ENCODE peak calls at places on chromosomes 3 and 15, in four cellular contexts. N is uterus, O is body of pancreas, Y is A549. E is an unnamed sample.

GRCh38 chr3:168647582-168647981 is 551.9 kb upstream of the GOLIM4 start:
- DNase-seq in N (no peak), O (no peak), Y (no peak), E (no peak)

GRCh38 chr3:101999177-101999778 is 150.0 kb downstream of the NFKBIZ start:
- DNase-seq in N (no peak), O (no peak), Y (no peak), E (no peak)

GRCh38 chr3:157128771-157129671 is 30.9 kb downstream of the CCNL1 start:
- DNase-seq in N (no peak), O (peak), Y (peak), E (no peak)

GRCh38 chr3:170414202-170414663 is 4.4 kb upstream of the CLDN11 start:
- DNase-seq in N (peak), O (peak), Y (peak), E (no peak)

GRCh38 chr15:64151727-64152506 is at the start of gene SNX22:
- DNase-seq in N (no peak), O (peak), Y (no peak), E (no peak)

GRCh38 chr3:156643729-156644389 is 30.5 kb upstream of the TIPARP start:
- DNase-seq in N (no peak), O (no peak), Y (no peak), E (no peak)

GRCh38 chr3:71585126-71585525 is 1.6 kb upstream of the FOXP1 start:
- DNase-seq in N (no peak), O (peak), Y (no peak), E (no peak)

GRCh38 chr3:72234394-72234793 is 449.4 kb upstream of the PROK2 start:
- DNase-seq in N (peak), O (peak), Y (no peak), E (no peak)

GRCh38 chr3:26015752-26016151 is 225.9 kb downstream of the OXSM start:
- DNase-seq in N (no peak), O (no peak), Y (no peak), E (no peak)
- TF ChIP-seq CTCF in N (no peak), O (no peak), Y (no peak), E (no peak)

GRCh38 chr15:32864841-32865240 is 147.0 kb downstream of the GREM1 start:
- DNase-seq in N (no peak), O (no peak), Y (no peak), E (no peak)

GRCh38 chr15:32859996-32860395 is 142.2 kb downstream of the GREM1 start:
- DNase-seq in N (no peak), O (no peak), Y (no peak), E (no peak)

GRCh38 chr15:32859246-32859645 is 141.4 kb downstream of the GREM1 start:
- DNase-seq in N (no peak), O (no peak), Y (no peak), E (no peak)

GRCh38 chr15:32864051-32864450 is 146.2 kb downstream of the GREM1 start:
- DNase-seq in N (no peak), O (no peak), Y (no peak), E (no peak)

DNA sequence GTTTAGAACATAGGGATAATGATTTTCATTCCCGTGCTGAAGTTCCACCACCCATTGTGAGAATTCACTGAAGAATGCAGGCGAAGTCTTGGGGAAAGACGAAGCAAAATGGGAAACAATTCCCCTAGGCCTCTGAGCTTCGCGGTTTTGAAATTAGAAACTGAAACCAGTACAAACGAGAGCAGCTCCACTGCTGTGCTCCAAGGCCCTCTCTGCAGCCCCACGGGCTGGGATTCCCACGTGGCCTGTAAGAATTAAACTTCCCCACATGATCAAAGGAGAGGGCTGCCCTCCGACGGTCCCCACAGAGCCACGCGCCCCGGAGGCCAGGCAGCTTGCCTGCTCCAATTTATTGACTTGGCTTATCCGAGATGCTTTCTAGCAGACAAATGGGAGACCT is 143.9 kb downstream of the GREM1 start:
- DNase-seq in N (no peak), O (peak), Y (no peak), E (no peak)
- H3K4me3 ChIP-seq in N (no peak), O (no peak), Y (no peak), E (no peak)

GRCh38 chr15:28895566-28895965 is 9.8 kb downstream of the APBA2 start:
- DNase-seq in N (no peak), O (no peak), Y (no peak), E (no peak)
- TF ChIP-seq POLR2A in N (no peak), O (no peak), Y (no peak), E (no peak)

GRCh38 chr15:70159397-70160009 is 61.8 kb upstream of the TLE3 start:
- DNase-seq in N (no peak), O (peak), Y (no peak), E (no peak)

GRCh38 chr15:70158309-70158995 is 60.7 kb upstream of the TLE3 start:
- DNase-seq in N (no peak), O (no peak), Y (no peak), E (no peak)

GRCh38 chr15:70158996-70159355 is 61.3 kb upstream of the TLE3 start:
- DNase-seq in N (no peak), O (no peak), Y (no peak), E (no peak)

GRCh38 chr15:70160267-70160666 is 62.5 kb upstream of the TLE3 start:
- DNase-seq in N (no peak), O (no peak), Y (no peak), E (peak)

DNA sequence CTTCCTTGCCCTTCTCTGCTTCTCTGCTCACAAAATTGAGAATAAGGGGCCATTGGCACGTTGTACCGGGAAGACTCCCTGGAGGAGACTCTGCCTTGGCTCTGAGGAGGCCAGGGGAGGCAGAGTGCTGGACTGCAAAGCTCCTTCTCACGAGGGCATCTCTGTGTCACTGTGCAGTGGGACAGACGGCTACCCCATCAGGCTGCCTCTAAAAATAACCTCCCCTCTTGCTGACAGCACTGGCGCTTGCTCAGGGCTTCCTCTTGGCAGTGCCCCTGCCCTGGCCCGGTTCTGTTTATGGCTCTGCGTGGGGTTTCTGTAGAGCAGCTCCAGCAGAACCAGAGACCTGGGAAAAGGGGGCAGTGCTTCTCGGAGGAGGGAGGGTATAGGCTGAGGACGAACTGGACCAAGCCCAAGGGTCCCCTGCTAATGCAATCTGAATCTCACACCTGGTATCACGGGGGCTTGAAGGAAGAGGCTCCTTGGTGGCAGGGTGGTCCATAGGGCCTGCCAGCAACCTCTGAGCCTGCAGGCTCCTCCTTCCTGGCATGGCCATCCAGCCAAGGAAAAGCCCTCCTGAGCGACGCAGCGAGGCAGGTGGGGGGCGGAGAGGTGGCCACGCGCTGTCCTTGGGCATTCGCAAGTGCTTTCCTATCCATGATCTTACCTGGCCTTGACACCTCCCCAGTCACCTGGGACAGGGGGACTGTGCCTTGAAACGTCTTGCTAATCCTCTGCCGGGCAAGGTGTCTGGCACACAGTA is 63.3 kb upstream of the TLE3 start:
- DNase-seq in N (no peak), O (peak), Y (no peak), E (peak)
- TF ChIP-seq CTCF in N (no peak), O (no peak), Y (no peak), E (no peak)

GRCh38 chr3:45771831-45772230 is 24.5 kb downstream of the SLC6A20 start:
- DNase-seq in N (no peak), O (no peak), Y (no peak), E (peak)

GRCh38 chr3:45773714-45774449 is 22.5 kb downstream of the SLC6A20 start:
- DNase-seq in N (no peak), O (no peak), Y (no peak), E (no peak)

GRCh38 chr3:45772341-45773035 is 23.8 kb downstream of the SLC6A20 start:
- DNase-seq in N (no peak), O (no peak), Y (no peak), E (no peak)

GRCh38 chr3:45771166-45771775 is 25.1 kb downstream of the SLC6A20 start:
- DNase-seq in N (no peak), O (no peak), Y (no peak), E (no peak)

DNA sequence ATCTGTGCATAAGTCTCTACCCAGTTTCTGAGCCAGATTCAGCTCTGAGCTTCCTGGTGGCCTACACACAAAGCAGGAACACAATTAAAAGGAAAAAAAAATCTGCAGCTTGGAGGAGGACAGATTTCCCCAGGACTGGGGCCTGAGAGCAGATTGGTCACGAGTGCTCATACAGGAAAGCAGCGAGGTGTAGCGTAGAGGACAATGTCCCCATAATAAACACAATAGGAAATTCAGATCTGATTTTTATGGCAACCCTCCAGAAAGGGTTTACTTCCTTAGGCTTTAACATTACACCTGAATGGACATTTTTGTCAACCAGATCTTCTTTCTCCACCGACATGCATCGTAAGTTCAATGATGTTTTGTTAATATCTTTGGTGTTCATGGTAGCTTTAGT is 23.3 kb downstream of the SLC6A20 start:
- DNase-seq in N (no peak), O (no peak), Y (no peak), E (no peak)
- H3K4me3 ChIP-seq in N (no peak), O (no peak), Y (no peak), E (no peak)

DNA sequence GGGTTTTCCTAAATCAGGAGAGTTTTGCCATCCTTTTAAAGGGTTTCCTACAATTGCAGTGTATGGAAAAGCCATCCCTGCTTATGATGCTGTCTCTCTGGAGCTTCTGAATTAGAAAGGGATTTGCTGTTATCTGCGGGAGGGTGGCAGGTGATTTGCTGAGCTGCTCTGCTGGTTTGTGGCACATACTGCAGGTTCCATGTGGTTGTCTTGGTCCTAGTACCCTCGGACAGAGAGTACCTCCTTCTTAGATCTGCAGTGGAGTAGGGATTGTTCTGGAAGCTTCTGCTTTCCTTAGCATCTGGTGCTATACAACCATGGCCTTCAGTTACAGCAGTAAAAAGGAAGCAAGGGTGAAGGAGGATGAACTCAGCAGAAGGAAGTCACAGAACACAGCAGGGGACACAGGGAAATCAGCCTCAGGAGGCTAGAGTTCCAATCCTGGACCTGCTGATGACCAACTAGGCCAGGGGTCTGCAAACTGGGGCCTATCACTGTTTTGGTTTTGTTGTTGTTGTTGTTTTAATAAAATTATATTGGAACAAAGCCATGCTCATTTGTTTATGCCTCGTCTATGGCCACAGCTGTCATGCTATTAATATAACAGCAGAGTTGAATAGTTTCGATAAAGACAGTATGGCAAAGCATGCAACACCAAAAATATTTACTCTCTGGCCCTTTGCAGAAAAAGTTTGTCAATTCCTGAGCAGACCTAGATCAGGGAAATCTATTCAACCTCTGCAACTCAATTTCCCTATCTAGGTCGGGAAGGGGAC is 39.5 kb downstream of the STARD5 start:
- DNase-seq in N (no peak), O (no peak), Y (no peak), E (no peak)
- TF ChIP-seq POLR2A in N (no peak), O (no peak), Y (no peak), E (no peak)

DNA sequence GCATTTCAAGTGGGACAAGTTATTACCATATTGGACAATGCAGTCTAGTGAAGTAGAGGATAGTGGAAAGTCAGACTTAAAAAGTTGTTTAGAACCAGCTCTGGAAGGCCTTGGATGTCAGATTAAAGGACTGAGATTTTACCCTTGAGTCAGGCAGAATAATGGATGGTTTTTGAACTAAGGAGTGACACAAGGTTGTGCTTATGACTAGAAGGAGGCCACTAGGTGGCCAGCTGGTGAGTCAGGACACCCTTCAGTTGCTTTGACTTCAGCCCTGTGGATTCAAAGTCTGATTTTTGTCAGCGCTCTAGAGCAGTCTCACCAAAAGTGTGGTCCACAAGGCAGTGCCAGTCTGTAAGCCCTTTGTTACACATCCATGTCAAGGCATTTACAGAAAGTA is 3.8 kb upstream of the GABPB1 start:
- DNase-seq in N (no peak), O (peak), Y (peak), E (no peak)
- TF ChIP-seq CTCF in N (no peak), O (no peak), Y (peak), E (no peak)

DNA sequence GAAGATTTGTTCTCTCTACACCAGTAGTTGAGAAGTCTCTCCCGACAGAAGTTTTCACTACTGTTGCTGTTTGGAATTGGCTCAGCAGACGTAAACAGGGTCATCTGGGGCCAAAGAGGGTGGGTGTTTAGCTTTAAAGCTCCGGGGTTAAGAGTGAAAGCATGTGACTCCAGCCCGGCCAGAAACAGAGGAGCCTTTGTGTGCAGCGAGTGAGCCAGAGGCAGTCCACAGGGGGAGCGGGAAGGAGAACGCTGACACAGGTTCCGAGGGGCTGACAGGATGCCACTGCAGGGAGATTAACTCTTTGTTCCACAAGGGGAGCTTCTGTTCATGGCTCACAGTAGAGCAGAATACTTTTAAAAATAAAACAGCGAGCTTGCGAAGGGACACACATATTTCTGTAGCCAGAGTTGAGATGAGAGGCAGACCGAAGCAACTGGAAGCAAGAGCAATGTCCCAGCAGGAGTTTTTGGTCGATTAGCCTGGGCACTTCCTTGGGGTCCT is 26.9 kb downstream of the BMF start:
- DNase-seq in N (peak), O (peak), Y (no peak), E (peak)
- H3K4me3 ChIP-seq in N (peak), O (no peak), Y (no peak), E (peak)

DNA sequence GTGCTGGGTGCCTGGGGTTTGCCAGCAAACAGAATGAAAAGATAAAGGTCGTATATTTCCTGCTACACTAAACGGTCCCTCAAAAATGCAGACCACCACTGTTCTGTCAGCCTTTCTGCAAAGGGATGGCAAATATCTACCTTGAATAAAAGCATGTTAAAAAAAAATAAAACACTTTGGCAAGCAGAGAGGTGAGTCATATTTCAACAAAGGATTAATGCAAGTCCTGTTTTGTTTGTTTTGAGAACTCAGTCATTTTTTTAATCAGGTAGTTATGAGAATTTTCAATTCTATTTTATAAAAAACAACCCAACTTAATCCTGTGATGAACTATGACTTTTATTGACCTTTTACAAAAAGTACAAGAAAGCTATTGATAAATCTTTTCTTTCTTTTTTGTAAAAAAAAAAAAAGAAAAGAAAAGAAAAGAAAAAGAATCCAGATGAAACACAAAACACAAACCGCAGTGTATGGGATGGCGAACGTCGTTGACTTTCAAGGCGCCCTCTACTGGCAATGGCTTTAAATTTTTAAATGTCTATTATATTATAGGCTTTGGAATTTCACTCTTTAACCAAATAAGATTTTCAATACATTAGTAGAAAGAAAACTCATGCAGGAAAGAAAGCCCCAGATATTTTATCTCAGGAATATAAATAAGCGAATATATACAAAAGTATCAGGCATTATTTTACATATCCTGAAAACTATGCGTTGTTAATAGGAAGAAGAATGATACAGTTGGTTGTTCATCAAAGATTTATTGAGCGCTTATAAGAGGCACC is 87.8 kb downstream of the NCEH1 start:
- DNase-seq in N (peak), O (peak), Y (no peak), E (no peak)
- TF ChIP-seq POLR2A in N (no peak), O (no peak), Y (no peak), E (no peak)

GRCh38 chr3:126456766-126457388 is 18.8 kb downstream of the ZXDC start:
- DNase-seq in N (peak), O (peak), Y (no peak), E (peak)
- TF ChIP-seq CTCF in N (no peak), O (no peak), Y (no peak), E (no peak)

E was measured in sigmoid colon.